ENCODE peak calls at places on chromosomes 3 and 15, in four cellular contexts. S is A673, R is MM.1S, L is spleen. N is an unnamed sample.

GRCh38 chr15:67198157-67198754 is 56.2 kb downstream of the AAGAB start:
- DNase-seq in S (no peak), R (no peak), L (no peak), N (no peak)

GRCh38 chr3:192879346-192880031 is 38.2 kb downstream of the MB21D2 start:
- DNase-seq in S (peak; percentile 91), R (no peak), L (no peak), N (peak; percentile 82)

GRCh38 chr3:172655388-172655787 is 55.5 kb downstream of the NCEH1 start:
- DNase-seq in S (no peak), R (no peak), L (no peak), N (no peak)

GRCh38 chr3:122974764-122975162 is 52.8 kb downstream of the SEMA5B start:
- DNase-seq in S (peak; percentile 44), R (no peak), L (no peak), N (no peak)

GRCh38 chr15:94242257-94242656 is 10.9 kb downstream of the MCTP2 start:
- DNase-seq in S (no peak), R (no peak), L (no peak), N (no peak)

GRCh38 chr3:79835701-79836100 is 67.9 kb upstream of the ROBO1 start:
- DNase-seq in S (no peak), R (no peak), L (no peak), N (no peak)

GRCh38 chr15:79364571-79365240 is 53.8 kb downstream of the TMED3 start:
- DNase-seq in S (no peak), R (no peak), L (no peak), N (no peak)

GRCh38 chr15:100332231-100332630 is 9.5 kb downstream of the ADAMTS17 start:
- DNase-seq in S (no peak), R (no peak), L (no peak), N (no peak)

GRCh38 chr3:66498718-66499611 is 1.9 kb downstream of the LRIG1 start:
- DNase-seq in S (peak; percentile 17), R (no peak), L (no peak), N (no peak)

GRCh38 chr15:77993374-77993911 is 84.1 kb downstream of the TBC1D2B start:
- DNase-seq in S (no peak), R (no peak), L (no peak), N (no peak)

GRCh38 chr15:73873889-73874511 is 636 bp downstream of the TBC1D21 start:
- DNase-seq in S (peak; percentile 65), R (peak; percentile 54), L (no peak), N (peak; percentile 42)

GRCh38 chr3:48599077-48599501 is 4.0 kb upstream of the COL7A1 start:
- DNase-seq in S (no peak), R (no peak), L (no peak), N (no peak)

GRCh38 chr3:48596157-48596556 is 1.0 kb upstream of the COL7A1 start:
- DNase-seq in S (no peak), R (no peak), L (no peak), N (no peak)

GRCh38 chr3:48598323-48599076 is 3.4 kb upstream of the COL7A1 start:
- DNase-seq in S (peak; percentile 61), R (no peak), L (no peak), N (peak; percentile 41)

GRCh38 chr3:48596676-48597407 is 1.7 kb upstream of the COL7A1 start:
- DNase-seq in S (no peak), R (no peak), L (no peak), N (no peak)

GRCh38 chr3:48597408-48597800 is 2.3 kb upstream of the COL7A1 start:
- DNase-seq in S (no peak), R (no peak), L (no peak), N (no peak)
- H3K4me1 ChIP-seq in S (peaks cover 24% of the 10 kb centered on the region), R (no peaks in the 10 kb centered on the region), L (no peaks in the 10 kb centered on the region), N (peaks cover 12% of the 10 kb centered on the region)

GRCh38 chr3:120039642-120040610 is 54.3 kb downstream of the GSK3B start:
- DNase-seq in S (no peak), R (peak; percentile 36), L (no peak), N (peak; percentile 9)
- H3K9me3 ChIP-seq in S (peaks cover 36% of the 10 kb centered on the region), R (no peaks in the 10 kb centered on the region), L (peaks cover 39% of the 10 kb centered on the region), N (peaks cover 13% of the 10 kb centered on the region)

DNA sequence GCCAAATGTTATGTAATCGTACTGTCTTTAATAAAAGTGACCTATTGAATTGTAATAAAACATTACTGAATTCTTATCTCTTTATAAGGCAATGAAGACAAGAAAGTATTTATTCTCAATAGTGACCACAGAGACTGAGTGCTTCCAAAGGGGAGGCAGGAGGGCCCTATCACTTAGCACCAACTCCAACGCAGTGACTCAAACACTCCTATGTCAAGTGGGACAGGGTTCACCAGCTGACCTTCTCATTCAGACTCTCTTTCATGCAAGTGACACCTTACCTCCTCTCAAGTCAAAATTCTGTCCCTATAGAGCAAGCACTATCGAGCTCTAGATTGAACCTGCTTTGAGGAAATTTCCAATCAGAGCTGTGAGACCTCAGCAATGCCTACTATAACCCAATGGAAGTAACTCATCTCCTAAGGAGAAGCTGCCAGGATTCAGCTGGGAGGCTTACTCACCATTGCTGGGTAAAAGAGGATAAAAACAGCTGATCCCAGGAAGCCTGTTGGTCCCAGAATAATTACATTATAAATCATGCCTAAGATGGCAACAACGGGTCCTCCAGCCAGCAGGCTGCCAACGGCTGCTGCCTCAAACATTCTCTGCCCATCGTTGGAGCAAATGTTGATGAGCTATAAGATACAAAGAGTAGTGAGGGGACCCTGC is 35.6 kb downstream of the ABCC5 start:
- DNase-seq in S (no peak), R (no peak), L (no peak), N (no peak)
- H3K4me1 ChIP-seq in S (peaks cover 11% of the 10 kb centered on the region), R (no peaks in the 10 kb centered on the region), L (no peaks in the 10 kb centered on the region), N (peaks cover 7% of the 10 kb centered on the region)

GRCh38 chr15:45885801-45886200 is 251.0 kb downstream of the SQOR start:
- DNase-seq in S (no peak), R (no peak), L (no peak), N (no peak)

GRCh38 chr15:45884289-45884688 is 249.5 kb downstream of the SQOR start:
- DNase-seq in S (no peak), R (no peak), L (no peak), N (no peak)

GRCh38 chr15:45884755-45885445 is 250.1 kb downstream of the SQOR start:
- DNase-seq in S (no peak), R (no peak), L (no peak), N (no peak)
- H3K9me3 ChIP-seq in S (no peaks in the 10 kb centered on the region), R (no peaks in the 10 kb centered on the region), L (no peaks in the 10 kb centered on the region), N (no peaks in the 10 kb centered on the region)

DNA sequence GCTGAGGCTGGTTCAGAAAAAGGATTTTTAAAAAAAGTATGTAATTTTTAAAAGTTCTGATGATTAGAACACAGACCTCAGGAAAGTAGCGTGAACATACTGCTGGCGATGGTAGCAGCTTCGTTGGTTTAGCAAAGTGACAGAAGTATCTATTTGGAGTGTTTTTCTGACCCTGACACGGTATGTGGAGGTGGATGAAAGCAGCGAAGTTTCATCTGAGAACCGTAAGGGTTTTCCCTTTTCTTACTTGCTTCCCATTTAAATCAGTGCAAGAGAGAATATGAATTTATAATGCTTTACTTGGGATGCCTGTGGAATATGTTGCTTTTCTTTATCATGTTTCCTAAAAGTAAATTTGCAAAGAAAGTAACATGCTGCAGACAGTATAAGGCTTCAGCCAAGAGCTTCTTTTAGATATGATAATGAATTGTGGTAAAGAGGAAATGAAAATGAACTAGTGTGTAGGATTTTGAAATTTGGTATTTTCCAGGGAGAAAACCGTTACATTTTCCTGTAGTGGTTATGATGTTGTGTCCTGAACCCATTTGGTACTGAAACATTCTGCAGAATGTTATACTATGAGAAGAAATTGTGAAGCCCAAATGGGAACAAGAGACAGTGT is 3.9 kb downstream of the CHST2 start:
- DNase-seq in S (no peak), R (no peak), L (no peak), N (no peak)
- H3K4me1 ChIP-seq in S (peaks cover 7% of the 10 kb centered on the region), R (no peaks in the 10 kb centered on the region), L (peaks cover 57% of the 10 kb centered on the region), N (no peaks in the 10 kb centered on the region)

GRCh38 chr3:19668163-19668562 is 265.9 kb downstream of the EFHB start:
- DNase-seq in S (no peak), R (no peak), L (no peak), N (no peak)
- H3K9me3 ChIP-seq in S (no peaks in the 10 kb centered on the region), R (no peaks in the 10 kb centered on the region), L (no peaks in the 10 kb centered on the region), N (no peaks in the 10 kb centered on the region)

GRCh38 chr3:30310251-30310954 is 296.0 kb upstream of the TGFBR2 start:
- DNase-seq in S (no peak), R (no peak), L (no peak), N (no peak)

GRCh38 chr3:30313840-30314239 is 292.6 kb upstream of the TGFBR2 start:
- DNase-seq in S (no peak), R (no peak), L (no peak), N (no peak)

GRCh38 chr3:30314757-30315156 is 291.6 kb upstream of the TGFBR2 start:
- DNase-seq in S (no peak), R (no peak), L (no peak), N (no peak)

GRCh38 chr3:30308131-30308530 is 298.3 kb upstream of the TGFBR2 start:
- DNase-seq in S (no peak), R (no peak), L (no peak), N (no peak)

GRCh38 chr3:30311781-30312180 is 294.6 kb upstream of the TGFBR2 start:
- DNase-seq in S (no peak), R (no peak), L (no peak), N (no peak)
- H3K4me1 ChIP-seq in S (no peaks in the 10 kb centered on the region), R (no peaks in the 10 kb centered on the region), L (no peaks in the 10 kb centered on the region), N (no peaks in the 10 kb centered on the region)

GRCh38 chr15:29114277-29115092 is 155.1 kb downstream of the NSMCE3 start:
- DNase-seq in S (no peak), R (no peak), L (no peak), N (no peak)
- H3K9me3 ChIP-seq in S (no peaks in the 10 kb centered on the region), R (no peaks in the 10 kb centered on the region), L (no peaks in the 10 kb centered on the region), N (no peaks in the 10 kb centered on the region)